ENCODE peak calls at places on chromosome 1, in four cellular contexts. H is stimulated activated CD4-positive, alpha-beta T cell treated with anti-CD3 and anti-CD28 coated beads, Interleukin-4, amount 100 ng/mL, for 48 hours; L is NCI-H345; M is effector CD4-positive, alpha-beta T cell. J is an unnamed sample.

GRCh38 chr1:247373721-247374141 is 42.1 kb upstream of the ZNF496 start:
- DNase-seq in H (peak), L (peak), M (peak), J (no peak)

GRCh38 chr1:28096210-28097099 is 8.0 kb upstream of the EYA3 start:
- DNase-seq in H (no peak), L (no peak), M (no peak), J (no peak)

GRCh38 chr1:197838836-197839235 is 63.6 kb upstream of the DENND1B start:
- DNase-seq in H (no peak), L (no peak), M (no peak), J (no peak)

GRCh38 chr1:35850716-35851115 is 32.3 kb upstream of the AGO1 start:
- DNase-seq in H (no peak), L (no peak), M (no peak), J (no peak)

GRCh38 chr1:110616587-110616986 is 10.4 kb upstream of the KCNA2 start:
- DNase-seq in H (no peak), L (peak), M (no peak), J (peak)

GRCh38 chr1:41876533-41877445 is 41.9 kb downstream of the HIVEP3 start:
- DNase-seq in H (no peak), L (no peak), M (no peak), J (no peak)

GRCh38 chr1:168469690-168470089 is 74.1 kb downstream of the XCL2 start:
- DNase-seq in H (no peak), L (no peak), M (peak), J (peak)

GRCh38 chr1:101235696-101236545 is 898 bp upstream of the S1PR1 start:
- DNase-seq in H (peak), L (peak), M (peak), J (peak)

GRCh38 chr1:42926870-42927242 is 31.8 kb downstream of the SLC2A1 start:
- DNase-seq in H (no peak), L (no peak), M (no peak), J (no peak)

GRCh38 chr1:209714338-209714737 is 9.7 kb downstream of the HSD11B1 start:
- DNase-seq in H (no peak), L (no peak), M (no peak), J (no peak)

GRCh38 chr1:53462213-53462612 is 3.0 kb downstream of the DMRTB1 start:
- DNase-seq in H (no peak), L (no peak), M (no peak), J (no peak)

GRCh38 chr1:227411066-227411465 is 92.8 kb upstream of the CDC42BPA start:
- DNase-seq in H (no peak), L (no peak), M (no peak), J (no peak)

GRCh38 chr1:30879940-30880339 is 28.6 kb downstream of the SDC3 start:
- DNase-seq in H (no peak), L (peak), M (no peak), J (no peak)

GRCh38 chr1:1308756-1309524 is 543 bp downstream of the PUSL1 start:
- DNase-seq in H (no peak), L (no peak), M (no peak), J (no peak)

GRCh38 chr1:171160611-171161354 is 24.3 kb upstream of the FMO2 start:
- DNase-seq in H (no peak), L (no peak), M (no peak), J (no peak)

GRCh38 chr1:8371372-8371991 is 53.6 kb downstream of the SLC45A1 start:
- DNase-seq in H (no peak), L (no peak), M (no peak), J (peak)

GRCh38 chr1:84635261-84635848 is 54.9 kb downstream of the SSX2IP start:
- DNase-seq in H (no peak), L (no peak), M (no peak), J (no peak)

GRCh38 chr1:188043536-188044245 is 1214.9 kb downstream of the PLA2G4A start:
- DNase-seq in H (no peak), L (no peak), M (no peak), J (no peak)

GRCh38 chr1:26785611-26786436 is 1.9 kb upstream of the PIGV start:
- DNase-seq in H (no peak), L (no peak), M (no peak), J (no peak)

GRCh38 chr1:47522890-47523811 is 85.3 kb downstream of the FOXD2 start:
- DNase-seq in H (no peak), L (peak), M (no peak), J (no peak)

GRCh38 chr1:205061227-205061626 is 18.2 kb downstream of the CNTN2 start:
- DNase-seq in H (no peak), L (no peak), M (no peak), J (no peak)

GRCh38 chr1:77558591-77559164 is 123.8 kb downstream of the ZZZ3 start:
- DNase-seq in H (no peak), L (no peak), M (no peak), J (no peak)

GRCh38 chr1:7687411-7687810 is 83.7 kb upstream of the VAMP3 start:
- DNase-seq in H (no peak), L (no peak), M (no peak), J (no peak)

J was measured in posterior vena cava.